ENCODE peak calls at places on chromosomes 6 and 20, in four cellular contexts. V is HL-60, G is transverse colon, M is prostate gland. S is an unnamed sample.

GRCh38 chr6:157222201-157222981 is 100.9 kb downstream of the TMEM242 start:
- DNase-seq in M (no peak), G (no peak), V (no peak), S (no peak)

GRCh38 chr20:45016089-45016641 is 49.9 kb downstream of the STK4 start:
- DNase-seq in V (no peak), M (no peak), G (no peak), S (no peak)

GRCh38 chr20:20233041-20233514 is 134.8 kb upstream of the INSM1 start:
- DNase-seq in M (no peak), V (peak), G (no peak), S (no peak)

GRCh38 chr20:21528870-21529269 is 15.0 kb upstream of the NKX2-2 start:
- DNase-seq in V (no peak), M (no peak), G (no peak), S (no peak)

GRCh38 chr6:123352279-123352678 is 284.5 kb downstream of the TRDN start:
- DNase-seq in G (no peak), V (no peak), M (no peak), S (no peak)

GRCh38 chr20:14336667-14337066 is 745 bp downstream of the FLRT3 start:
- DNase-seq in M (no peak), V (no peak), G (no peak), S (no peak)

GRCh38 chr6:2770171-2770570 is 5.0 kb downstream of the WRNIP1 start:
- DNase-seq in V (no peak), G (no peak), M (no peak), S (no peak)

GRCh38 chr6:15338462-15338861 is 92.6 kb downstream of the JARID2 start:
- DNase-seq in M (no peak), V (peak), G (no peak), S (no peak)

GRCh38 chr6:124882580-124883393 is 79.5 kb upstream of the RNF217 start:
- DNase-seq in G (no peak), V (no peak), M (no peak), S (no peak)

GRCh38 chr6:145714731-145715130 is 20.6 kb downstream of the EPM2A start:
- DNase-seq in G (no peak), V (no peak), M (no peak), S (no peak)

GRCh38 chr6:48036316-48036715 is 74.7 kb downstream of the PTCHD4 start:
- DNase-seq in V (no peak), M (no peak), G (no peak), S (no peak)

GRCh38 chr20:62305149-62305764 is 2.5 kb downstream of the ADRM1 start:
- DNase-seq in G (no peak), M (no peak), V (peak), S (no peak)

GRCh38 chr20:23413862-23414422 is 7.3 kb downstream of the NAPB start:
- DNase-seq in G (no peak), V (no peak), M (no peak), S (no peak)

GRCh38 chr6:152983637-152984386 is 971 bp upstream of the FBXO5 start:
- DNase-seq in G (peak), M (peak), V (peak), S (peak)

GRCh38 chr6:77456531-77457248 is 6.6 kb downstream of the HTR1B start:
- DNase-seq in G (no peak), M (no peak), V (no peak), S (no peak)

GRCh38 chr6:142542704-142543233 is 241.0 kb downstream of the ADGRG6 start:
- DNase-seq in M (peak), V (no peak), G (peak), S (peak)

GRCh38 chr6:132412656-132413500 is 11.6 kb upstream of the MOXD1 start:
- DNase-seq in V (no peak), M (no peak), G (no peak), S (no peak)

GRCh38 chr20:8756410-8756809 is 312.5 kb upstream of the PLCB4 start:
- DNase-seq in V (no peak), M (no peak), G (no peak), S (no peak)

GRCh38 chr6:31158863-31159855 is 770 bp downstream of the TCF19 start:
- DNase-seq in M (no peak), G (no peak), V (peak), S (no peak)

GRCh38 chr20:36181934-36182603 is 27.5 kb downstream of the EPB41L1 start:
- DNase-seq in V (no peak), G (no peak), M (no peak), S (no peak)

GRCh38 chr6:151025076-151025475 is 159.6 kb downstream of the MTHFD1L start:
- DNase-seq in G (no peak), M (peak), V (no peak), S (no peak)

GRCh38 chr6:34132486-34133185 is 13.3 kb downstream of the GRM4 start:
- DNase-seq in G (no peak), M (no peak), V (no peak), S (no peak)

GRCh38 chr20:2900845-2901592 is 27.7 kb downstream of the PTPRA start:
- DNase-seq in G (no peak), M (no peak), V (peak), S (no peak)

GRCh38 chr20:38089500-38089899 is 56.0 kb downstream of the RPRD1B start:
- DNase-seq in G (no peak), V (no peak), M (no peak), S (no peak)

GRCh38 chr20:15512916-15513315 is 1060.3 kb downstream of the KIF16B start:
- DNase-seq in G (no peak), V (no peak), M (no peak), S (no peak)
- TF ChIP-seq POLR2AphosphoS5 in G (no peak), V (no peak), M (no peak), S (no peak)

GRCh38 chr20:63483834-63484233 is 11.4 kb upstream of the KCNQ2 start:
- DNase-seq in M (no peak), G (no peak), V (no peak), S (no peak)
- TF ChIP-seq CTCF in M (no peak), G (no peak), V (no peak), S (no peak)

GRCh38 chr20:50733644-50734349 is 2.4 kb downstream of the PARD6B start:
- DNase-seq in G (no peak), V (no peak), M (no peak), S (no peak)

GRCh38 chr20:50737352-50737751 is 6.0 kb downstream of the PARD6B start:
- DNase-seq in M (no peak), G (no peak), V (no peak), S (no peak)

GRCh38 chr20:50731930-50732690 is 730 bp downstream of the PARD6B start:
- DNase-seq in V (no peak), M (no peak), G (no peak), S (no peak)

GRCh38 chr20:50734730-50735679 is 3.6 kb downstream of the PARD6B start:
- DNase-seq in M (no peak), V (no peak), G (no peak), S (peak)

GRCh38 chr20:50735813-50736212 is 4.4 kb downstream of the PARD6B start:
- DNase-seq in G (no peak), V (no peak), M (no peak), S (no peak)
- TF ChIP-seq POLR2AphosphoS5 in G (no peak), V (no peak), M (no peak), S (no peak)

DNA sequence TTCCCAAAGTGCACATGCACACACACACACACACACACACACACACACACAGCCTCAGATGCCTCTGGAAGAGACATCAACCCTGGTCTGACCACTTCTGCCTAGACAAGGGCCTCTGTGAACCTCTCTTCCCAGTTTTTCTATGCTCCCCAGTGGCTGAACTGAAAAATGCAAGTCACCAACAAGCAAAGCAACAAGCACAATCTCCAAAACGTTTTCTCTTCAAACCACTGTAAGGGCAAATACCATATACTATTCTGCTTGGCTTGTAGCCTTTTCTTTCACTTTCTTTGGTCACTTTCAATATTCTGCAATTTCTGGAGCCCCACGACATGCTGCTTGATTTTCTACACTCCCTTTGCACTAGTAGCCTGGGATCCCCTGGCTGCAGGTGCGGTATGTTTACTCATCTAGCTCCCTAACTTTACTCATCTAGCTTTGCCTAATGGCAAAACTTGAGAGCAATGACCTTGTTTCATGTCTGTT is 121.4 kb upstream of the DST start:
- DNase-seq in M (no peak), G (no peak), V (no peak), S (no peak)
- TF ChIP-seq CTCF in M (no peak), G (peak), V (no peak), S (peak)

S was measured in breast epithelium.